ENCODE peak calls at places on chromosome 5, in ten cellular contexts. H, F, W, V, K, C, X, Z, R and E are unnamed samples.

GRCh38 chr5:121741156-121741555 is 110.5 kb upstream of the FTMT start:
- DNase-seq in H (no peak), W (no peak), C (no peak), K (no peak), V (no peak), X (no peak), Z (no peak), F (no peak), R (no peak), E (no peak)

GRCh38 chr5:97427235-97427634 is 244.2 kb upstream of the RIOK2 start:
- DNase-seq in C (no peak), Z (no peak), H (no peak), W (no peak), F (no peak), R (no peak), K (no peak), X (no peak), V (no peak), E (peak)

GRCh38 chr5:1246711-1247431 is 21.7 kb downstream of the SLC6A18 start:
- DNase-seq in X (peak), R (no peak), K (no peak), W (peak), F (peak), V (no peak), Z (peak), H (no peak), C (peak), E (peak)

GRCh38 chr5:172872997-172873491 is 39.0 kb downstream of the ERGIC1 start:
- DNase-seq in R (no peak), H (peak), F (no peak), W (no peak), V (no peak), Z (peak), X (peak), C (peak), K (peak), E (no peak)

GRCh38 chr5:168364151-168364661 is 72.8 kb downstream of the WWC1 start:
- DNase-seq in Z (peak), H (peak), V (no peak), C (no peak), X (peak), W (peak), F (no peak), R (no peak), K (no peak), E (peak)

GRCh38 chr5:54180616-54181015 is 129.8 kb downstream of the ARL15 start:
- DNase-seq in X (peak), Z (peak), H (no peak), F (no peak), R (no peak), V (no peak), W (no peak), C (no peak), K (no peak), E (peak)

GRCh38 chr5:124692950-124693349 is 53.5 kb downstream of the ZNF608 start:
- DNase-seq in F (no peak), V (no peak), R (no peak), Z (no peak), H (no peak), X (no peak), K (no peak), C (no peak), W (no peak), E (no peak)

GRCh38 chr5:67640011-67640410 is 443.4 kb upstream of the CD180 start:
- DNase-seq in C (no peak), W (no peak), V (no peak), H (no peak), F (no peak), K (no peak), R (no peak), Z (no peak), X (no peak), E (no peak)

GRCh38 chr5:156391139-156391538 is 64.2 kb downstream of the SGCD start:
- DNase-seq in F (no peak), Z (peak), V (no peak), X (no peak), C (no peak), K (no peak), W (peak), R (no peak), H (peak), E (no peak)

GRCh38 chr5:10567181-10567591 is 3.3 kb downstream of the ANKRD33B start:
- DNase-seq in W (no peak), C (no peak), R (no peak), Z (no peak), F (no peak), X (no peak), H (no peak), V (no peak), K (no peak), E (no peak)

GRCh38 chr5:97141539-97141938 is 872 bp downstream of the LIX1 start:
- DNase-seq in R (no peak), X (no peak), V (no peak), H (no peak), K (no peak), W (no peak), Z (no peak), F (no peak), C (no peak), E (peak)

GRCh38 chr5:159337291-159337974 is 7.1 kb upstream of the IL12B start:
- DNase-seq in R (no peak), K (no peak), W (peak), Z (peak), C (no peak), F (peak), H (peak), X (peak), V (peak), E (peak)

GRCh38 chr5:97408331-97408730 is 225.3 kb upstream of the RIOK2 start:
- DNase-seq in C (no peak), H (no peak), R (no peak), X (no peak), K (no peak), W (no peak), F (no peak), V (no peak), Z (no peak), E (no peak)

GRCh38 chr5:126917918-126918623 is 112.3 kb downstream of the MARCHF3 start:
- DNase-seq in Z (peak), K (no peak), C (peak), R (no peak), X (peak), W (peak), V (no peak), F (no peak), H (peak), E (peak)

GRCh38 chr5:2260211-2260985 is 377.7 kb upstream of the IRX4 start:
- DNase-seq in F (no peak), Z (no peak), X (no peak), V (no peak), C (no peak), W (no peak), R (no peak), K (no peak), H (no peak), E (no peak)

GRCh38 chr5:123285122-123286011 is 137.8 kb downstream of the CEP120 start:
- DNase-seq in K (peak), W (peak), F (no peak), Z (peak), R (no peak), H (peak), X (peak), C (no peak), V (no peak), E (peak)

GRCh38 chr5:145130996-145131395 is 704.1 kb downstream of the PRELID2 start:
- DNase-seq in Z (no peak), V (no peak), R (no peak), C (no peak), F (peak), W (no peak), H (no peak), X (peak), K (no peak), E (peak)

GRCh38 chr5:176625966-176626875 is 4.1 kb downstream of the SNCB start:
- DNase-seq in R (no peak), K (no peak), Z (no peak), H (no peak), W (peak), X (peak), C (no peak), F (no peak), V (no peak), E (no peak)

GRCh38 chr5:61563401-61563800 is 231.3 kb downstream of the ZSWIM6 start:
- DNase-seq in R (no peak), C (peak), W (peak), K (no peak), X (no peak), V (no peak), F (no peak), H (peak), Z (no peak), E (no peak)

GRCh38 chr5:56814361-56814962 is 887 bp upstream of the MAP3K1 start:
- DNase-seq in X (peak), C (peak), Z (no peak), K (peak), H (no peak), W (no peak), R (peak), F (peak), V (no peak), E (peak)

GRCh38 chr5:169567079-169567478 is 16.5 kb upstream of the SPDL1 start:
- DNase-seq in C (no peak), V (no peak), W (peak), F (peak), H (peak), K (no peak), Z (no peak), R (no peak), X (peak), E (peak)

GRCh38 chr5:39869396-39869795 is 444.6 kb upstream of the DAB2 start:
- DNase-seq in C (no peak), V (no peak), R (no peak), Z (no peak), F (no peak), H (no peak), W (peak), X (no peak), K (no peak), E (no peak)

GRCh38 chr5:156981481-156981880 is 18.5 kb upstream of the TIMD4 start:
- DNase-seq in R (no peak), K (no peak), W (no peak), H (no peak), X (no peak), C (no peak), F (no peak), V (no peak), Z (no peak), E (no peak)

GRCh38 chr5:43701227-43701626 is 98.2 kb downstream of the NNT start:
- DNase-seq in R (no peak), X (no peak), Z (no peak), K (no peak), F (no peak), V (no peak), C (no peak), W (no peak), H (no peak), E (no peak)

GRCh38 chr5:43702815-43703214 is 99.8 kb downstream of the NNT start:
- DNase-seq in Z (peak), H (peak), F (peak), W (no peak), R (no peak), C (peak), V (no peak), X (peak), K (no peak), E (peak)

GRCh38 chr5:43702293-43702692 is 99.3 kb downstream of the NNT start:
- DNase-seq in R (no peak), Z (no peak), C (no peak), H (no peak), X (no peak), W (no peak), V (no peak), K (no peak), F (no peak), E (no peak)

GRCh38 chr5:43700591-43700990 is 97.6 kb downstream of the NNT start:
- DNase-seq in X (no peak), R (no peak), K (no peak), V (no peak), C (no peak), F (no peak), W (no peak), H (no peak), Z (no peak), E (no peak)

GRCh38 chr5:43704243-43704642 is 101.3 kb downstream of the NNT start:
- DNase-seq in W (no peak), K (no peak), V (no peak), Z (no peak), H (no peak), X (no peak), F (no peak), C (no peak), R (no peak), E (no peak)
- H3K4me3 ChIP-seq in W (no peak), K (no peak), V (no peak), Z (no peak), H (no peak), X (no peak), F (no peak), C (no peak), R (no peak), E (no peak)

GRCh38 chr5:95861221-95861857 is 38.8 kb upstream of the GLRX start:
- DNase-seq in F (peak), C (peak), H (peak), V (no peak), Z (peak), R (no peak), W (peak), X (peak), K (peak), E (no peak)

GRCh38 chr5:95858023-95858461 is 35.5 kb upstream of the GLRX start:
- DNase-seq in K (peak), C (peak), F (no peak), H (peak), W (no peak), R (no peak), Z (peak), X (peak), V (no peak), E (no peak)

GRCh38 chr5:95857185-95857945 is 34.8 kb upstream of the GLRX start:
- DNase-seq in V (no peak), F (no peak), R (no peak), Z (peak), K (peak), X (peak), C (peak), W (no peak), H (peak), E (no peak)

GRCh38 chr5:95858661-95859326 is 36.3 kb upstream of the GLRX start:
- DNase-seq in F (peak), R (peak), X (peak), V (peak), C (peak), H (peak), K (peak), W (peak), Z (peak), E (peak)

DNA sequence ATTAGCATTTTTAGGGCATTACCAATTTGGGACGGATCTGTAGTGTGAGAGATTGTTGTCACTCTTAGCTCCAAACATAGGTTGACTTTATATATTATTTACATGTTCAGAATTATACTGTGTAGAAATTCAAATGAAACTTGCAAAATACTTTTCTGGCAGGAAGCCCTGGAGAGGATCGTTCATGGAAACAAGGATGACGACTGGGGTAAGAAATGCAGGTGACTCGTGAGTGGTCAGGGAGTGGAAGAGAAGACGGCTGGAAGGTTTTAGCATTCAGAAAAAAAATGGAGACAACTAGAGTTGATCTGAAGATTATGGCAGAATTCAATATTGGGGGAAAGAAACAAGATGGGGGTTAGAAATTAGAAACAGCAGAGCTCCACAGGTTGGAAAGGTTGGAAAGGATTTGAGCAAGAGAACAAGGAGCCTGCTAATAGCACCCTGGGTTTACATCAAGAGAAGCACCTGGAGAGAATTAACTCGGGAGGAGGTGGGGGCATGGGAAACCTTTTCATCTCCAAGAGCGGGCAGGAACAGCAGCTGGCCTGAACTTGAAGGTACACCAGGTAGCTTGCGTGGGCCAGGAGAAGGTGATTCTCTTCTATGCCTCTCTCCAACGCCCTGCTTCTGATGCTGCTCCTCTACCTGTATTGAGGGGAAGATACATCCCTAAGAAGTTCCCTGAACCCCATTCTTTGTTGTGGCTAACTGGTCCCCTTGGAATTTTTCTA is 37.0 kb upstream of the GLRX start:
- DNase-seq in W (peak), C (peak), X (peak), H (no peak), K (no peak), F (no peak), Z (peak), V (no peak), R (no peak), E (peak)
- H3K4me3 ChIP-seq in W (peak), C (no peak), X (peak), H (no peak), K (peak), F (no peak), Z (peak), V (no peak), R (no peak), E (no peak)

DNA sequence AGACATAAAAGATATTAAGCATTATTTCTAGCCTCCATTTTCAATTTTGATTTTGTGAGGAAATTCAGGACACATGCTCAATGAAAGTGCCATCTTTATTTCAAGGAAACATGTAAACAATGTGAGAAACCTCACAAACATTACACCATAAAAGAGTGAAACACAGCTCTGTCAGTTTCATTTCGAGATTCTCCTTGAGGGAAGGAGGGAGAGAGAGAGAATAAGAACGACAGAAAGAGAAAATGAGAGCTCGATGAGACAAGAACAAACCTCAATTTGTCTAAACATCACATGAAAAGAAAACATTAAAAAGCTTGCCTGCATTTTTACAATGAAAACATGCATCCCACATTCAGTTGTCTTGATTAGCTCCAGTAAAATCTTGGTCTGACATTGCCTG is 553.5 kb upstream of the MEF2C start:
- DNase-seq in Z (no peak), V (no peak), F (no peak), R (no peak), W (no peak), H (no peak), X (no peak), C (no peak), K (no peak), E (no peak)
- H3K4me3 ChIP-seq in Z (no peak), V (no peak), F (no peak), R (no peak), W (no peak), H (no peak), X (no peak), C (no peak), K (no peak), E (no peak)

DNA sequence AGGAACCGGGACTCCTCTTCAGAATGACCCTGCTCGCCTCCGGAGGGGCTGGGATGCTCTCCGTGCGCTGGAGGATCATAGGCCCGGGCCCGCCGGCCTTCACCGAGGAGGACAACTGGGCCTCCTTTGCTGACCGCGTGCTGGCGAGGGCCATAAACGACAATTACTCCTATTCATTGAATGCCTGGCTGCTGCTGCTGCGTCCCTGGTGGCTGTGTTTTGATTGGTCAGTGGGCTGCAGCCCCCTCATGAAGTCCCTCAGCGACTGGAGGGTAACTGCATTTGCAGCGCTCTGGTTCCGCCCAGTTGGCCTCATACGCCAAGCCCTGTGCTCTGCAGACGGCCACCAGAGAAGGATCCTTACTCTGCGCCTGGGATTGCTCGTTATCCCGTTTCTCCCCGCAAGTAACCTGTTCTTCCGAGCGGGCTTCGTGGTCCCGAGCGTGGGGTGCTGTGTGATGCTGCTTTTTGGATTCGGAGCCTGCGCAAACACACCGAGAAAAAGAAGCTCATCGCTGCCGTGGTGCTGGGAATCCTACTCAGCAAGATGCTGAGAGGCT is 16.6 kb downstream of the OR2V1 start:
- DNase-seq in Z (no peak), X (no peak), K (no peak), R (no peak), C (no peak), V (no peak), F (no peak), W (no peak), H (no peak), E (peak)
- H3K4me3 ChIP-seq in Z (peak), X (peak), K (no peak), R (no peak), C (no peak), V (no peak), F (no peak), W (no peak), H (peak), E (no peak)

GRCh38 chr5:139404484-139404840 is 573 bp upstream of the SPATA24 start:
- DNase-seq in H (no peak), V (no peak), X (no peak), W (no peak), R (no peak), K (no peak), F (peak), Z (no peak), C (no peak), E (no peak)

GRCh38 chr5:139403787-139404483 is at the start of gene SPATA24:
- DNase-seq in X (peak), C (peak), H (peak), Z (peak), F (peak), K (peak), R (peak), W (peak), V (peak), E (peak)

GRCh38 chr5:139401546-139401945 is 2.3 kb downstream of the SPATA24 start:
- DNase-seq in C (no peak), R (no peak), H (no peak), Z (no peak), K (no peak), V (no peak), W (no peak), X (no peak), F (no peak), E (no peak)

GRCh38 chr5:139403418-139403786 is 487 bp downstream of the SPATA24 start:
- DNase-seq in C (no peak), V (no peak), K (no peak), X (no peak), H (no peak), R (no peak), Z (no peak), F (no peak), W (no peak), E (no peak)

GRCh38 chr5:139402561-139403158 is 1.2 kb downstream of the SPATA24 start:
- DNase-seq in C (no peak), K (no peak), W (peak), X (peak), Z (no peak), F (peak), V (no peak), R (no peak), H (no peak), E (peak)
- H3K4me3 ChIP-seq in C (no peak), K (no peak), W (no peak), X (no peak), Z (no peak), F (peak), V (no peak), R (no peak), H (no peak), E (no peak)